ENCODE peak calls at places on chromosomes 4 and X, in six cellular contexts. One of them, this sample, is unnamed.

GRCh38 chr4:38071801-38072567 is 111.8 kb downstream of the PTTG2 start:
- DNase-seq in K562: no peak
- DNase-seq in H1: no peak
- DNase-seq in HepG2: peak; percentile 91
- DNase-seq in GM12878: no peak
- DNase-seq in SK-N-SH: no peak
- DNase-seq in this sample: no peak

GRCh38 chrX:131881194-131881593 is 141.9 kb upstream of the STK26 start:
- DNase-seq in K562: peak; percentile 8
- DNase-seq in H1: no peak
- DNase-seq in HepG2: no peak
- DNase-seq in GM12878: no peak
- DNase-seq in SK-N-SH: no peak
- DNase-seq in this sample: no peak

GRCh38 chrX:149950681-149951080 is 12.4 kb upstream of the EOLA2 start:
- DNase-seq in K562: peak; percentile 33
- DNase-seq in H1: no peak
- DNase-seq in HepG2: peak; percentile 16
- DNase-seq in GM12878: no peak
- DNase-seq in SK-N-SH: peak; percentile 18
- DNase-seq in this sample: peak; percentile 11

GRCh38 chrX:38163193-38163592 is 57.5 kb downstream of the SRPX start:
- DNase-seq in K562: no peak
- DNase-seq in H1: no peak
- DNase-seq in HepG2: no peak
- DNase-seq in GM12878: no peak
- DNase-seq in SK-N-SH: no peak
- DNase-seq in this sample: no peak

GRCh38 chr4:177391953-177392352 is 50.3 kb downstream of the AGA start:
- DNase-seq in K562: no peak
- DNase-seq in H1: no peak
- DNase-seq in HepG2: peak; percentile 79
- DNase-seq in GM12878: no peak
- DNase-seq in SK-N-SH: no peak
- DNase-seq in this sample: no peak

GRCh38 chr4:21795091-21795490 is 153.5 kb downstream of the KCNIP4 start:
- DNase-seq in K562: no peak
- DNase-seq in H1: no peak
- DNase-seq in HepG2: no peak
- DNase-seq in GM12878: no peak
- DNase-seq in SK-N-SH: no peak
- DNase-seq in this sample: no peak

GRCh38 chrX:105297041-105297440 is 76.5 kb upstream of the TEX13A start:
- DNase-seq in K562: no peak
- DNase-seq in H1: no peak
- DNase-seq in HepG2: no peak
- DNase-seq in GM12878: no peak
- DNase-seq in SK-N-SH: no peak
- DNase-seq in this sample: no peak

GRCh38 chrX:10569946-10570345 is 50.4 kb downstream of the MID1 start:
- DNase-seq in K562: no peak
- DNase-seq in H1: no peak
- DNase-seq in HepG2: no peak
- DNase-seq in GM12878: no peak
- DNase-seq in SK-N-SH: no peak
- DNase-seq in this sample: no peak

GRCh38 chr4:134201216-134202098 is at the start of gene PABPC4L:
- DNase-seq in K562: peak; percentile 31
- DNase-seq in H1: peak; percentile 27
- DNase-seq in HepG2: no peak
- DNase-seq in GM12878: no peak
- DNase-seq in SK-N-SH: no peak
- DNase-seq in this sample: no peak

GRCh38 chr4:16194199-16194598 is 32.1 kb downstream of the TAPT1 start:
- DNase-seq in K562: no peak
- DNase-seq in H1: no peak
- DNase-seq in HepG2: no peak
- DNase-seq in GM12878: no peak
- DNase-seq in SK-N-SH: no peak
- DNase-seq in this sample: no peak

GRCh38 chr4:90845777-90846176 is 718.6 kb downstream of the CCSER1 start:
- DNase-seq in K562: no peak
- DNase-seq in H1: no peak
- DNase-seq in HepG2: no peak
- DNase-seq in GM12878: no peak
- DNase-seq in SK-N-SH: no peak
- DNase-seq in this sample: no peak

GRCh38 chr4:173146456-173146855 is 22.2 kb upstream of the GALNT7 start:
- DNase-seq in K562: no peak
- DNase-seq in H1: no peak
- DNase-seq in HepG2: no peak
- DNase-seq in GM12878: no peak
- DNase-seq in SK-N-SH: no peak
- DNase-seq in this sample: no peak

GRCh38 chrX:134255555-134255954 is 18.6 kb downstream of the CCDC160 start:
- DNase-seq in K562: no peak
- DNase-seq in H1: no peak
- DNase-seq in HepG2: no peak
- DNase-seq in GM12878: no peak
- DNase-seq in SK-N-SH: no peak
- DNase-seq in this sample: no peak

GRCh38 chr4:169205146-169205806 is 65.5 kb downstream of the SH3RF1 start:
- DNase-seq in K562: no peak
- DNase-seq in H1: no peak
- DNase-seq in HepG2: no peak
- DNase-seq in GM12878: no peak
- DNase-seq in SK-N-SH: no peak
- DNase-seq in this sample: no peak

GRCh38 chrX:12441376-12442128 is 303.3 kb downstream of the FRMPD4 start:
- DNase-seq in K562: no peak
- DNase-seq in H1: no peak
- DNase-seq in HepG2: no peak
- DNase-seq in GM12878: no peak
- DNase-seq in SK-N-SH: no peak
- DNase-seq in this sample: no peak

GRCh38 chrX:37896491-37896890 is 49.1 kb upstream of the DYNLT3 start:
- DNase-seq in K562: no peak
- DNase-seq in H1: no peak
- DNase-seq in HepG2: no peak
- DNase-seq in GM12878: no peak
- DNase-seq in SK-N-SH: no peak
- DNase-seq in this sample: no peak

GRCh38 chr4:2832981-2833670 is 10.5 kb upstream of the ADD1 start:
- DNase-seq in K562: no peak
- DNase-seq in H1: no peak
- DNase-seq in HepG2: no peak
- DNase-seq in GM12878: no peak
- DNase-seq in SK-N-SH: no peak
- DNase-seq in this sample: no peak

GRCh38 chr4:55707507-55707906 is 71.4 kb upstream of the NMU start:
- DNase-seq in K562: no peak
- DNase-seq in H1: no peak
- DNase-seq in HepG2: no peak
- DNase-seq in GM12878: no peak
- DNase-seq in SK-N-SH: no peak
- DNase-seq in this sample: no peak

GRCh38 chrX:15973299-15973698 is 118.7 kb upstream of the AP1S2 start:
- DNase-seq in K562: peak; percentile 47
- DNase-seq in H1: peak; percentile 25
- DNase-seq in HepG2: peak; percentile 16
- DNase-seq in GM12878: peak; percentile 26
- DNase-seq in SK-N-SH: peak; percentile 12
- DNase-seq in this sample: no peak

GRCh38 chrX:122092978-122093377 is 1045.6 kb downstream of the GLUD2 start:
- DNase-seq in K562: no peak
- DNase-seq in H1: no peak
- DNase-seq in HepG2: no peak
- DNase-seq in GM12878: no peak
- DNase-seq in SK-N-SH: no peak
- DNase-seq in this sample: no peak

GRCh38 chr4:122707503-122707902 is 25.0 kb upstream of the BBS12 start:
- DNase-seq in K562: no peak
- DNase-seq in H1: no peak
- DNase-seq in HepG2: no peak
- DNase-seq in GM12878: no peak
- DNase-seq in SK-N-SH: no peak
- DNase-seq in this sample: no peak

GRCh38 chr4:122711893-122712292 is 20.6 kb upstream of the BBS12 start:
- DNase-seq in K562: no peak
- DNase-seq in H1: no peak
- DNase-seq in HepG2: no peak
- DNase-seq in GM12878: no peak
- DNase-seq in SK-N-SH: no peak
- DNase-seq in this sample: no peak

GRCh38 chr4:122709236-122709635 is 23.3 kb upstream of the BBS12 start:
- DNase-seq in K562: no peak
- DNase-seq in H1: no peak
- DNase-seq in HepG2: no peak
- DNase-seq in GM12878: no peak
- DNase-seq in SK-N-SH: no peak
- DNase-seq in this sample: no peak

GRCh38 chr4:122712782-122713181 is 19.7 kb upstream of the BBS12 start:
- DNase-seq in K562: no peak
- DNase-seq in H1: no peak
- DNase-seq in HepG2: no peak
- DNase-seq in GM12878: no peak
- DNase-seq in SK-N-SH: no peak
- DNase-seq in this sample: no peak

GRCh38 chr4:122710434-122711308 is 21.8 kb upstream of the BBS12 start:
- DNase-seq in K562: no peak
- DNase-seq in H1: no peak
- DNase-seq in HepG2: no peak
- DNase-seq in GM12878: no peak
- DNase-seq in SK-N-SH: no peak
- DNase-seq in this sample: no peak
- TF ChIP-seq YY1 in K562: no peak
- TF ChIP-seq YY1 in H1: no peak
- TF ChIP-seq YY1 in HepG2: no peak
- TF ChIP-seq YY1 in GM12878: no peak
- TF ChIP-seq YY1 in SK-N-SH: no peak
- TF ChIP-seq YY1 in this sample: no peak

GRCh38 chr4:41360214-41360910 is 103.6 kb downstream of the UCHL1 start:
- DNase-seq in K562: peak; percentile 9
- DNase-seq in H1: no peak
- DNase-seq in HepG2: no peak
- DNase-seq in GM12878: no peak
- DNase-seq in SK-N-SH: peak; percentile 90
- DNase-seq in this sample: no peak

GRCh38 chr4:41361831-41362646 is 105.3 kb downstream of the UCHL1 start:
- DNase-seq in K562: no peak
- DNase-seq in H1: no peak
- DNase-seq in HepG2: no peak
- DNase-seq in GM12878: no peak
- DNase-seq in SK-N-SH: peak; percentile 39
- DNase-seq in this sample: no peak

GRCh38 chr4:41359836-41360213 is 103.1 kb downstream of the UCHL1 start:
- DNase-seq in K562: no peak
- DNase-seq in H1: no peak
- DNase-seq in HepG2: no peak
- DNase-seq in GM12878: no peak
- DNase-seq in SK-N-SH: no peak
- DNase-seq in this sample: no peak

GRCh38 chr4:41362647-41363383 is 106.1 kb downstream of the UCHL1 start:
- DNase-seq in K562: no peak
- DNase-seq in H1: peak; percentile 83
- DNase-seq in HepG2: no peak
- DNase-seq in GM12878: no peak
- DNase-seq in SK-N-SH: no peak
- DNase-seq in this sample: peak; percentile 88

DNA sequence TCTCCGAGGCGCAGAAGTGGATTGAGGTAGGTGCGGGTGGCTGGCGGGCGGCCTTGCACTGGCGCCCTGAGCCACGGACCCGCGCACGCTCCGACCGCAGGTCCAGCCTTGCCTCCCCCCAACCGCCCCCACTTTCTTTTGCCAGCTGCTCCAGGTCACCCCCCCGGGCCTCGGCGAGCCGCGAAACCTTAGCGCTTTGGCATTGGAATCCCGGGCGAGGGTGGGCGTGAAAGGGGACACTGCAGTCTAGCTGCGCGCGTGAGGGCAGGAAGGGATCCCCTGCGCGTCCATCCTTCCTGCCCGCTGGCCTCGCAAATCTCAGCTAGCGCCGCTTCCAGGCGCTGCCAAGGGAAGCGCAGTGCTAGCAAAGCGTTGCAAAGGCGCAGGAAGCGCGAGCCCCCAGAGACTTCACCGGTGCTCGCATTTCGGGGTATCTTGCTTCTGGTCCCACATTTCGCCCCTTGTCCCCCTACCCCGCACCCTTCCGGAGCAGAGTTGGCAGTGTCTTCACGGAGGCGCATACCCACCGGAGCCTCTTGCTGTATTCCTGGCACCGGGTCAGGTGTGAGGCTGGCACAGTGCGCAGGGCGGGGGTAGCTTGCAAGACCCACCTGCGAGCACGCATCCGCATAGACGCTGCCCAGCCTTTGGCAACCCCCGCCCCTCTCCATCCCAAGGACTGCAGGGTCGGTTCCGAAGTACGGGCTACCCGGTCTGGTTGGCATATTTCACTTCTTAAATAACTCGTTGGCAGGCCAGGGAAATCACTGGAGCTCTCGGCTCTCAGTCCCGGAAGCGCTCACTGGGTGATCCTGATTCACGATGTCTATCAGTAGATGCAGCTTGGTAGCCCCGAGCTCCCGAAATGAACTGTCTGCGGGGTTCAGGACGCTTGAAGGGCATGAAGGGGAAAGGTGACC is 104.4 kb downstream of the UCHL1 start:
- DNase-seq in K562: no peak
- DNase-seq in H1: no peak
- DNase-seq in HepG2: no peak
- DNase-seq in GM12878: no peak
- DNase-seq in SK-N-SH: peak; percentile 46
- DNase-seq in this sample: no peak
- TF ChIP-seq YY1 in K562: no peak
- TF ChIP-seq YY1 in H1: no peak
- TF ChIP-seq YY1 in HepG2: no peak
- TF ChIP-seq YY1 in GM12878: no peak
- TF ChIP-seq YY1 in SK-N-SH: no peak
- TF ChIP-seq YY1 in this sample: no peak

GRCh38 chr4:39446842-39447573 is 11.7 kb downstream of the RPL9 start:
- DNase-seq in K562: no peak
- DNase-seq in H1: peak; percentile 74
- DNase-seq in HepG2: no peak
- DNase-seq in GM12878: peak; percentile 48
- DNase-seq in SK-N-SH: no peak
- DNase-seq in this sample: no peak
- TF ChIP-seq YY1 in K562: no peak
- TF ChIP-seq YY1 in H1: peak; percentile 45
- TF ChIP-seq YY1 in HepG2: no peak
- TF ChIP-seq YY1 in GM12878: peak; percentile 92
- TF ChIP-seq YY1 in SK-N-SH: no peak
- TF ChIP-seq YY1 in this sample: no peak

DNA sequence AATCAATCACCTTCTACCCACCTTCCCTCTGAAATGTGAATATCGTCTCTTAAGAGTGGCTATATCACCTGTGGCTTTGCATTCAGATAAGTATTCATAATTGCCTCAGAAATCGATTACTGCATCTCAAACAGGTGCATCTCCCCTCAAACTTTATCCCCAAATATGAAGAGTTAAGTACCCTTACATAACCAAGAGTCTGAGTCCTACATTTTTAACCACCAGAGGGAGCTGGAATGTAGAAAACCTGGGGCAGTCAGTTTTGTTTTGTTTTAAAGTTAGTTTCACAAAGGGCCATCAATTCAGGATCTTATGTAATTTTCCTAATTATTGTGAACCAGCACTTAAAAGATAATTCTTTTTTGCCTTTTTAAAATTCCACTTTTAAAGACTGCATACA is 5.7 kb downstream of the TCEANC start:
- DNase-seq in K562: peak; percentile 29
- DNase-seq in H1: no peak
- DNase-seq in HepG2: peak; percentile 34
- DNase-seq in GM12878: no peak
- DNase-seq in SK-N-SH: peak; percentile 40
- DNase-seq in this sample: no peak
- TF ChIP-seq YY1 in K562: no peak
- TF ChIP-seq YY1 in H1: no peak
- TF ChIP-seq YY1 in HepG2: no peak
- TF ChIP-seq YY1 in GM12878: no peak
- TF ChIP-seq YY1 in SK-N-SH: no peak
- TF ChIP-seq YY1 in this sample: no peak